ENCODE peak calls at places on chromosomes 16 and 17, in seven cellular contexts. Q is HCT116, K is uterus, Z is IMR-90, V is H54, Y is adrenal gland, D is stomach. F is an unnamed sample.

GRCh38 chr16:8026450-8026849 is 563.9 kb downstream of the TMEM114 start:
- DNase-seq in Q (no peak), K (no peak), Z (no peak), V (no peak), Y (no peak), D (no peak), F (no peak)

GRCh38 chr16:80788016-80788415 is 16.4 kb downstream of the CDYL2 start:
- DNase-seq in Q (no peak), K (no peak), Z (no peak), V (no peak), Y (no peak), D (no peak), F (no peak)

GRCh38 chr16:88702364-88703210 is 3.6 kb downstream of the RNF166 start:
- DNase-seq in Q (no peak), K (no peak), Z (no peak), V (no peak), Y (no peak), D (no peak), F (no peak)

GRCh38 chr17:14437176-14437575 is 136.3 kb downstream of the HS3ST3B1 start:
- DNase-seq in Q (no peak), K (no peak), Z (no peak), V (no peak), Y (no peak), D (no peak), F (no peak)

GRCh38 chr17:50618941-50619340 is 15.7 kb upstream of the ABCC3 start:
- DNase-seq in Q (no peak), K (no peak), Z (no peak), V (peak), Y (no peak), D (no peak), F (no peak)

GRCh38 chr16:2180962-2181923 is 15.2 kb downstream of the CASKIN1 start:
- DNase-seq in Q (no peak), K (no peak), Z (no peak), V (no peak), Y (no peak), D (no peak), F (no peak)

GRCh38 chr16:61544165-61544564 is 492.1 kb downstream of the CDH8 start:
- DNase-seq in Q (no peak), K (no peak), Z (no peak), V (no peak), Y (no peak), D (no peak), F (no peak)

GRCh38 chr17:59007995-59008394 is 98.7 kb downstream of the TRIM37 start:
- DNase-seq in Q (no peak), K (no peak), Z (no peak), V (no peak), Y (no peak), D (no peak), F (no peak)

GRCh38 chr16:49442805-49443204 is 69.2 kb downstream of the C16orf78 start:
- DNase-seq in Q (no peak), K (no peak), Z (no peak), V (no peak), Y (no peak), D (no peak), F (no peak)

GRCh38 chr17:37743875-37744632 is 805 bp downstream of the HNF1B start:
- DNase-seq in Q (no peak), K (no peak), Z (no peak), V (no peak), Y (no peak), D (peak), F (no peak)

GRCh38 chr16:879461-879861 is 78.9 kb upstream of the GNG13 start:
- DNase-seq in Q (no peak), K (no peak), Z (no peak), V (no peak), Y (no peak), D (no peak), F (no peak)

GRCh38 chr16:48008011-48008410 is 147.8 kb downstream of the ABCC12 start:
- DNase-seq in Q (no peak), K (no peak), Z (no peak), V (no peak), Y (no peak), D (no peak), F (no peak)

GRCh38 chr17:65054602-65055001 is 1.9 kb downstream of the GNA13 start:
- DNase-seq in Q (no peak), K (no peak), Z (no peak), V (no peak), Y (no peak), D (no peak), F (no peak)

GRCh38 chr17:4827399-4827798 is 5.7 kb upstream of the MINK1 start:
- DNase-seq in Q (no peak), K (no peak), Z (no peak), V (no peak), Y (no peak), D (no peak), F (no peak)

GRCh38 chr16:66093217-66093616 is 273.3 kb upstream of the CDH5 start:
- DNase-seq in Q (no peak), K (no peak), Z (peak), V (no peak), Y (no peak), D (no peak), F (no peak)

GRCh38 chr16:85146922-85147651 is 34.8 kb upstream of the CIBAR2 start:
- DNase-seq in Q (no peak), K (no peak), Z (no peak), V (no peak), Y (no peak), D (no peak), F (peak)

GRCh38 chr17:2608350-2608913 is 15.0 kb downstream of the PAFAH1B1 start:
- DNase-seq in Q (no peak), K (no peak), Z (no peak), V (no peak), Y (no peak), D (no peak), F (no peak)

GRCh38 chr17:19004601-19005441 is at the start of gene FAM83G:
- DNase-seq in Q (peak), K (peak), Z (peak), V (peak), Y (peak), D (peak), F (peak)

GRCh38 chr17:55768946-55769624 is 18.2 kb downstream of the PCTP start:
- DNase-seq in Q (no peak), K (no peak), Z (peak), V (no peak), Y (no peak), D (no peak), F (no peak)

GRCh38 chr17:42797067-42798007 is 1.2 kb downstream of the COA3 start:
- DNase-seq in Q (no peak), K (no peak), Z (no peak), V (no peak), Y (no peak), D (peak), F (no peak)

GRCh38 chr16:69276143-69277115 is 34.7 kb upstream of the VPS4A start:
- DNase-seq in Q (no peak), K (peak), Z (peak), V (no peak), Y (no peak), D (no peak), F (peak)

GRCh38 chr16:53743149-53743566 is 39.2 kb downstream of the FTO start:
- DNase-seq in Q (peak), K (no peak), Z (peak), V (no peak), Y (no peak), D (no peak), F (no peak)

GRCh38 chr17:72075995-72076677 is 44.7 kb upstream of the SOX9 start:
- DNase-seq in Q (no peak), K (no peak), Z (no peak), V (no peak), Y (no peak), D (no peak), F (no peak)

GRCh38 chr16:27650073-27650701 is 100.2 kb downstream of the KATNIP start:
- DNase-seq in Q (no peak), K (no peak), Z (no peak), V (no peak), Y (no peak), D (no peak), F (no peak)

GRCh38 chr16:57416084-57416483 is 11.5 kb downstream of the CCL17 start:
- DNase-seq in Q (no peak), K (no peak), Z (no peak), V (no peak), Y (no peak), D (no peak), F (no peak)

GRCh38 chr16:55912022-55912421 is 36.8 kb upstream of the CES5A start:
- DNase-seq in Q (no peak), K (no peak), Z (no peak), V (no peak), Y (peak), D (no peak), F (no peak)

GRCh38 chr17:79935845-79936470 is 96.7 kb upstream of the CBX4 start:
- DNase-seq in Q (no peak), K (no peak), Z (no peak), V (no peak), Y (no peak), D (no peak), F (no peak)

GRCh38 chr17:7438050-7438614 is 1.2 kb upstream of the FGF11 start:
- DNase-seq in Q (no peak), K (peak), Z (no peak), V (no peak), Y (peak), D (peak), F (peak)

GRCh38 chr16:8962393-8963009 is 1.2 kb downstream of the USP7 start:
- DNase-seq in Q (no peak), K (no peak), Z (no peak), V (no peak), Y (no peak), D (peak), F (no peak)

GRCh38 chr17:77378318-77379064 is 237.7 kb downstream of the SEC14L1 start:
- DNase-seq in Q (no peak), K (no peak), Z (no peak), V (no peak), Y (peak), D (no peak), F (no peak)

GRCh38 chr17:72422505-72423285 is 301.9 kb downstream of the SOX9 start:
- DNase-seq in Q (peak), K (no peak), Z (peak), V (peak), Y (no peak), D (peak), F (peak)

GRCh38 chr17:12320286-12320685 is 299.6 kb downstream of the MAP2K4 start:
- DNase-seq in Q (no peak), K (no peak), Z (peak), V (no peak), Y (no peak), D (no peak), F (no peak)

GRCh38 chr16:88301431-88301830 is 81.3 kb upstream of the ZNF469 start:
- DNase-seq in Q (no peak), K (no peak), Z (no peak), V (no peak), Y (no peak), D (no peak), F (no peak)

GRCh38 chr16:35170610-35171009 is 1711.2 kb downstream of the TP53TG3F start:
- DNase-seq in Q (no peak), K (no peak), Z (no peak), V (no peak), Y (no peak), D (no peak), F (no peak)

GRCh38 chr17:12680993-12681392 is 15.3 kb downstream of the MYOCD start:
- DNase-seq in Q (no peak), K (no peak), Z (no peak), V (no peak), Y (no peak), D (no peak), F (no peak)

GRCh38 chr17:43366809-43367587 is 31.8 kb upstream of the ARL4D start:
- DNase-seq in Q (no peak), K (no peak), Z (no peak), V (no peak), Y (no peak), D (no peak), F (no peak)

GRCh38 chr17:44610871-44611270 is 45.4 kb upstream of the MEIOC start:
- DNase-seq in Q (no peak), K (no peak), Z (no peak), V (no peak), Y (no peak), D (no peak), F (no peak)

GRCh38 chr16:58409316-58409973 is 17.2 kb downstream of the GINS3 start:
- DNase-seq in Q (no peak), K (peak), Z (peak), V (peak), Y (peak), D (peak), F (no peak)

GRCh38 chr17:80667462-80668277 is 123.0 kb downstream of the RPTOR start:
- DNase-seq in Q (no peak), K (no peak), Z (no peak), V (no peak), Y (no peak), D (no peak), F (no peak)

GRCh38 chr16:88782454-88783390 is 2.3 kb downstream of the PIEZO1 start:
- DNase-seq in Q (peak), K (peak), Z (peak), V (peak), Y (no peak), D (no peak), F (no peak)

GRCh38 chr17:41734139-41734948 is at the start of gene HAP1:
- DNase-seq in Q (no peak), K (peak), Z (peak), V (no peak), Y (peak), D (peak), F (no peak)
- TF ChIP-seq POLR2A in Q (peak), K (peak), Z (peak), V (peak), Y (peak), D (no peak), F (no peak)

DNA sequence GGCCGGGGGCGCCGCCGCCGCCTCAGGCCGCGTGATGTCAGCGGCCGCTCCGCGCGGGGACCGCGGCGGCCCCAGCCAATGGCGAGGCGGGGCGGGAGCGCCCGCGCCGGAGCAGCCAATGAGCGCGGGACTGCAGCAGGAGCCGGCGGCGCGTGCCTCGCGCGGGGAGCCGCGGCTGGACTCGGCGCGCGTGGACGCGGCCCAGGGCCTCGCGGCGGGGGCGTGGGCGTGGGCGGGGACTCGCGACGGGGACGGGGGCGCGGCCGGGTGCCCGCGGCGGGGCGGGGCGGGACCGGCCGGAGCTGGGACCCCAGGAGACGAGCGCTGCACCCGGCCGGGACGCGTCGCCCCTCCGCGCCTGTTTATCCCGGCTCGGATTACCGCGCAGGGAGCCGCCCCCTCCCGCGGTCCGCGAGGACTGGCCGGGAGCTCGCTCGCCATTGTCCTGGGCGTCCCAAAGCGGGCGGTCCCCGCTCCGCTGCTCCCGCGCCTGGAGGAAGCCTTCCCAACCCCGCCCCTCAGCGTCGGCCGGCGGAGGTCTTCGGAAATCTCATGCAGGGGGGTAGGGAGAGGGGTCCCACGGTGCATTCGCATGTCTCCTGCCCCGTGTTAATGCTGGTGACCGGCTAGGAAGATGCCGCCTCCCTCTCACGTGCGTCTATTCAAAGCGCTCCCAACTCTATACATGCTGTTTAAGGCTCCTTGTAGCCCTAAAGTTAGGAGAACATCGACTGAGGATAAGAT is at the start of gene RNF157:
- DNase-seq in Q (no peak), K (peak), Z (peak), V (peak), Y (peak), D (peak), F (peak)
- TF ChIP-seq POLR2A in Q (no peak), K (peak), Z (no peak), V (no peak), Y (peak), D (no peak), F (peak)

DNA sequence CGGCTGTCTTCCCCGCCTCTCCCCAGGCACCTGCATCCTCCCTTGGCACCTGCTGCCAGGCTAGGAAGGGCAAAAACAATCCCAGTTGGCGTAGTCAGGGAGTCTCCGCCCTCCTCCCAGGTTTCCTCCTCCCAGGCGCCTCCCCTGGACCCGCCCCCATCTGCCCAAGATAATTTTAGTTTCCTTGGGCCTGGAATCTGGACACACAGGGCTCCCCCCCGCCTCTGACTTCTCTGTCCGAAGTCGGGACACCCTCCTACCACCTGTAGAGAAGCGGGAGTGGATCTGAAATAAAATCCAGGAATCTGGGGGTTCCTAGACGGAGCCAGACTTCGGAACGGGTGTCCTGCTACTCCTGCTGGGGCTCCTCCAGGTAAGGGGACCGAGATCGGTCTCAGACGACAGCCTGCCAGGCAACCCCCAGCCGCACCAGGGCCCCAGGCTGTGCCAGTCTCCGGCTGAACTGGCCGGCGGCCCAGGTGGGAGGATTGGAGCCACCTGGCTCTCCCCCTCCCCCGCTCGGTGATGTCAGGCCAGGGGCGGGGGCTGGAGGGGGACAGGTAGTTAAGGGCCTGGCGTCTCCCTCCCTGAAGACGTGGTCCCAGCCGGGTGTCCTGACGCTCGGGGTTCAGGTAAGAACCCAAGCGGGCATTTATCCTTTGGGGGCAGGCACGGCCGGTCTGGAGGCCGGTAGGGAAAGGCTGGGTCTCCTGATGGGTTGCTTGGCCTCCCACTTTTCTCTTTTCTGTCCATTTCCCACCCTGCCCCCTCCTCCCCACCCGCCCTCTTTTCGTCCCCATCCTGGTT is at the start of gene GRB7:
- DNase-seq in Q (peak), K (peak), Z (no peak), V (no peak), Y (no peak), D (peak), F (no peak)
- TF ChIP-seq POLR2A in Q (no peak), K (peak), Z (no peak), V (no peak), Y (no peak), D (no peak), F (no peak)

GRCh38 chr17:17448076-17448475 is 28.7 kb upstream of the MED9 start:
- DNase-seq in Q (no peak), K (no peak), Z (no peak), V (no peak), Y (no peak), D (no peak), F (no peak)

GRCh38 chr17:17447264-17447663 is 29.5 kb upstream of the MED9 start:
- DNase-seq in Q (no peak), K (no peak), Z (no peak), V (no peak), Y (no peak), D (no peak), F (no peak)

GRCh38 chr17:17445296-17445924 is 31.4 kb upstream of the MED9 start:
- DNase-seq in Q (no peak), K (no peak), Z (no peak), V (no peak), Y (no peak), D (no peak), F (no peak)

GRCh38 chr17:17446666-17447155 is 30.1 kb upstream of the MED9 start:
- DNase-seq in Q (no peak), K (no peak), Z (no peak), V (no peak), Y (no peak), D (no peak), F (no peak)

GRCh38 chr17:17445925-17446665 is 30.7 kb upstream of the MED9 start:
- DNase-seq in Q (peak), K (no peak), Z (peak), V (peak), Y (no peak), D (peak), F (peak)
- TF ChIP-seq POLR2A in Q (no peak), K (peak), Z (no peak), V (no peak), Y (no peak), D (no peak), F (no peak)